ENCODE peak calls at places on chromosomes 12 and 14, in eight cellular contexts. R is activated CD8-positive, alpha-beta memory T cell treated with anti-CD3 and anti-CD28 coated beads, Interleukin-2, amount 10 ng/mL, durations not matched to agents 7 days and 5 days; Q is ELF-1; C is upper lobe of right lung; T is putamen; B is HuH-7; E is retinal pigment epithelial cell; O is T-helper 2 cell. U is an unnamed sample.

GRCh38 chr12:7970475-7971252 is 34.7 kb upstream of the SLC2A3 start:
- DNase-seq in R (peak; percentile 93), T (peak; percentile 70), Q (peak; percentile 95), E (peak; percentile 46), C (peak; percentile 96), B (peak; percentile 72), O (peak; percentile 83), U (peak; percentile 84)

GRCh38 chr12:57218030-57218853 is 1.6 kb downstream of the NXPH4 start:
- DNase-seq in E (no peak), R (no peak), Q (no peak), T (no peak), C (no peak), O (no peak), B (no peak), U (no peak)

GRCh38 chr12:111685322-111685810 is 390 bp downstream of the BRAP start:
- DNase-seq in T (no peak), R (no peak), O (no peak), Q (no peak), E (no peak), C (no peak), B (peak; percentile 36), U (peak; percentile 7)

GRCh38 chr12:91023326-91024004 is 18.7 kb upstream of the EPYC start:
- DNase-seq in B (no peak), R (no peak), Q (no peak), E (peak; percentile 52), C (no peak), T (no peak), O (no peak), U (no peak)

GRCh38 chr14:31505411-31505810 is 17.6 kb upstream of the GPR33 start:
- DNase-seq in Q (no peak), R (no peak), E (peak; percentile 69), C (no peak), O (no peak), B (no peak), T (no peak), U (no peak)

GRCh38 chr12:64221656-64222010 is 463 bp downstream of the KICS2 start:
- DNase-seq in T (peak; percentile 86), B (peak; percentile 75), E (peak; percentile 46), Q (peak; percentile 91), C (peak; percentile 94), R (peak; percentile 69), O (peak; percentile 40), U (no peak)

GRCh38 chr12:7161327-7161726 is 28.2 kb upstream of the PEX5 start:
- DNase-seq in C (no peak), E (no peak), Q (no peak), B (no peak), T (no peak), O (no peak), R (no peak), U (no peak)

GRCh38 chr12:4908694-4909396 is 860 bp upstream of the KCNA1 start:
- DNase-seq in R (no peak), Q (peak; percentile 95), O (no peak), E (no peak), B (no peak), T (peak; percentile 67), C (no peak), U (no peak)

GRCh38 chr12:22684526-22685118 is 59.7 kb downstream of the ETNK1 start:
- DNase-seq in E (no peak), R (no peak), Q (no peak), B (no peak), O (no peak), C (no peak), T (peak; percentile 22), U (no peak)

GRCh38 chr12:65533177-65533883 is 254.8 kb downstream of the MSRB3 start:
- DNase-seq in E (no peak), B (no peak), Q (no peak), C (no peak), R (no peak), T (no peak), O (no peak), U (no peak)

GRCh38 chr12:106499628-106500027 is 83.2 kb upstream of the RFX4 start:
- DNase-seq in E (no peak), C (no peak), O (no peak), T (no peak), B (no peak), Q (no peak), R (no peak), U (no peak)